ENCODE peak calls at places on chromosomes 11 and 22, in seven cellular contexts. I, V, D, Y, S, G and X are unnamed samples.

GRCh38 chr11:57251491-57252104 is 14.5 kb upstream of the APLNR start:
- DNase-seq in I (no peak), V (no peak), D (no peak), Y (no peak), S (no peak), G (no peak), X (no peak)

GRCh38 chr22:19970479-19971275 is 29.1 kb upstream of the TXNRD2 start:
- DNase-seq in I (peak), V (no peak), D (peak), Y (peak), S (peak), G (no peak), X (peak)

GRCh38 chr11:113448311-113448666 is 26.9 kb downstream of the DRD2 start:
- DNase-seq in I (no peak), V (no peak), D (no peak), Y (no peak), S (no peak), G (no peak), X (no peak)

GRCh38 chr22:43824724-43825485 is 12.8 kb upstream of the EFCAB6 start:
- DNase-seq in I (no peak), V (no peak), D (peak), Y (no peak), S (no peak), G (no peak), X (no peak)

GRCh38 chr22:49333206-49333605 is 494.5 kb downstream of the BRD1 start:
- DNase-seq in I (no peak), V (no peak), D (no peak), Y (no peak), S (peak), G (no peak), X (no peak)

GRCh38 chr22:27420817-27421361 is 380.7 kb downstream of the MN1 start:
- DNase-seq in I (peak), V (no peak), D (no peak), Y (peak), S (no peak), G (no peak), X (no peak)

GRCh38 chr11:60890696-60891095 is 15.7 kb downstream of the PRPF19 start:
- DNase-seq in I (no peak), V (no peak), D (no peak), Y (no peak), S (no peak), G (no peak), X (no peak)

GRCh38 chr11:97754976-97755375 is 1265.8 kb upstream of the CNTN5 start:
- DNase-seq in I (no peak), V (no peak), D (no peak), Y (no peak), S (no peak), G (no peak), X (no peak)

GRCh38 chr11:119337581-119338317 is 2.9 kb downstream of the C1QTNF5 start:
- DNase-seq in I (no peak), V (no peak), D (peak), Y (no peak), S (no peak), G (no peak), X (no peak)

GRCh38 chr22:43014062-43014875 is 680 bp downstream of the PACSIN2 start:
- DNase-seq in I (peak), V (no peak), D (peak), Y (no peak), S (peak), G (no peak), X (peak)